ENCODE peak calls at places on chromosomes 5 and 9, in eight cellular contexts. I is A549, S is Caco-2, Y is colonic mucosa, V is WTC11, Z is endothelial cell of umbilical vein, M is endothelial cell, G is progenitor cell of endocrine pancreas. D is an unnamed sample.

GRCh38 chr5:94326579-94326978 is 291.8 kb downstream of the KIAA0825 start:
- DNase-seq in G (no peak), Y (no peak), V (no peak), S (peak), I (no peak), M (no peak), Z (no peak), D (no peak)

GRCh38 chr5:114467141-114467540 is 105.3 kb downstream of the KCNN2 start:
- DNase-seq in V (no peak), S (no peak), Z (no peak), G (no peak), I (no peak), Y (no peak), M (no peak), D (no peak)

GRCh38 chr9:127390563-127390962 is 6.4 kb upstream of the SLC2A8 start:
- DNase-seq in S (peak), M (no peak), I (no peak), G (no peak), Y (no peak), V (no peak), Z (no peak), D (no peak)

GRCh38 chr9:93827545-93828330 is 127.4 kb downstream of the BARX1 start:
- DNase-seq in Z (peak), I (peak), Y (peak), G (peak), S (peak), V (peak), M (peak), D (peak)

GRCh38 chr9:123749580-123750202 is 180.2 kb downstream of the DENND1A start:
- DNase-seq in Z (no peak), I (no peak), M (no peak), S (no peak), V (no peak), Y (no peak), G (no peak), D (no peak)

GRCh38 chr5:119820608-119821007 is 191.2 kb downstream of the FAM170A start:
- DNase-seq in M (no peak), I (no peak), Z (no peak), Y (no peak), G (no peak), V (no peak), S (no peak), D (no peak)

GRCh38 chr9:3692606-3693005 is 166.8 kb upstream of the RFX3 start:
- DNase-seq in V (no peak), G (no peak), Y (no peak), Z (no peak), I (no peak), S (no peak), M (no peak), D (no peak)

GRCh38 chr9:75640250-75640649 is 250.2 kb upstream of the PCSK5 start:
- DNase-seq in M (no peak), Z (no peak), V (no peak), I (no peak), S (no peak), Y (no peak), G (no peak), D (no peak)

GRCh38 chr5:162565-163337 is 28.5 kb upstream of the LRRC14B start:
- DNase-seq in M (no peak), I (no peak), Z (no peak), V (peak), G (no peak), S (no peak), Y (no peak), D (no peak)

GRCh38 chr5:148849461-148849860 is 23.1 kb downstream of the ADRB2 start:
- DNase-seq in M (no peak), S (no peak), Z (no peak), G (no peak), V (no peak), Y (no peak), I (no peak), D (no peak)

GRCh38 chr9:91986248-91986647 is 36.2 kb upstream of the ROR2 start:
- DNase-seq in I (no peak), Z (no peak), Y (no peak), G (no peak), S (no peak), V (no peak), M (no peak), D (no peak)

GRCh38 chr5:134554319-134555222 is 29.1 kb downstream of the JADE2 start:
- DNase-seq in G (no peak), Z (peak), I (peak), Y (peak), S (no peak), V (no peak), M (no peak), D (peak)

GRCh38 chr5:82723168-82723567 is 354.0 kb downstream of the TMEM167A start:
- DNase-seq in I (no peak), G (no peak), S (no peak), M (no peak), V (no peak), Z (no peak), Y (no peak), D (no peak)

GRCh38 chr5:2581418-2581817 is 170.1 kb downstream of the IRX2 start:
- DNase-seq in I (no peak), M (no peak), Y (no peak), G (no peak), Z (no peak), V (no peak), S (no peak), D (no peak)

GRCh38 chr5:117337064-117337749 is 762.6 kb upstream of the SEMA6A start:
- DNase-seq in I (no peak), G (no peak), Z (no peak), V (no peak), Y (peak), M (no peak), S (no peak), D (no peak)

GRCh38 chr5:125129151-125129806 is 382.8 kb upstream of the ZNF608 start:
- DNase-seq in I (no peak), M (no peak), V (no peak), S (no peak), G (no peak), Y (no peak), Z (peak), D (no peak)

GRCh38 chr5:56900858-56901578 is 8.4 kb upstream of the SETD9 start:
- DNase-seq in I (peak), G (no peak), M (peak), Y (peak), S (peak), Z (peak), V (peak), D (peak)

GRCh38 chr9:133658442-133659431 is 22.6 kb downstream of the DBH start:
- DNase-seq in G (no peak), I (peak), Z (no peak), V (peak), Y (peak), S (peak), M (no peak), D (peak)
- TF ChIP-seq CTCF in G (no peak), I (no peak), Z (no peak), V (no peak), Y (no peak), S (no peak), M (no peak), D (no peak)

GRCh38 chr9:89676281-89676680 is 71.5 kb downstream of the GADD45G start:
- DNase-seq in G (no peak), V (no peak), S (no peak), M (no peak), Z (no peak), Y (peak), I (no peak), D (no peak)
- TF ChIP-seq CTCF in G (no peak), V (no peak), S (no peak), M (no peak), Z (no peak), Y (no peak), I (no peak), D (no peak)

GRCh38 chr9:17528859-17529258 is 50.0 kb upstream of the SH3GL2 start:
- DNase-seq in V (no peak), I (peak), G (no peak), Z (no peak), M (no peak), Y (no peak), S (no peak), D (peak)
- TF ChIP-seq CTCF in V (no peak), I (peak), G (peak), Z (no peak), M (peak), Y (no peak), S (no peak), D (peak)

GRCh38 chr9:100492952-100493351 is 20.0 kb downstream of the TMEFF1 start:
- DNase-seq in S (no peak), Z (no peak), M (no peak), Y (no peak), G (no peak), V (no peak), I (peak), D (peak)
- TF ChIP-seq CTCF in S (no peak), Z (no peak), M (no peak), Y (no peak), G (no peak), V (no peak), I (no peak), D (peak)

DNA sequence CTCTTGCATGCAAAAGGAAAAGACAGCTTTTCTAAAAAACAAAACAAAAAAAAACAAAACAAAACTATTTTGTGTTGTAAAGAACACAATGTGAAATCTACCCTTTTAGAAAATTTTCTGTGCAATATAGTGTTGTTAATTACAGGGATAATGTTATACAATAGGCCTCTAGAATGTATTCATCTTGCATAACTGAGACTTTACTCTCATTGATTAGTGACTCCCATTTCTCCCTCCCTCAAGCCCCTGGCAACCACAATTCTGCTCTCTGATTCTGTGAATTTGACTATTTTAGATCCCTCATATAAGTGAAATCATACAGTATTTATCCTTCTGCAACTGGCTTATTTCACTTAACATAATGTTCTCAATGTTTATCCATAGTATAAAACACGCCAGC is 234.1 kb downstream of the TMEM161B start:
- DNase-seq in I (no peak), Z (no peak), Y (no peak), M (no peak), V (no peak), S (no peak), G (no peak), D (no peak)
- TF ChIP-seq CTCF in I (no peak), Z (no peak), Y (no peak), M (no peak), V (no peak), S (no peak), G (no peak), D (no peak)